ENCODE peak calls at places on chromosomes 6 and 20, in seven cellular contexts. K, C, T, O, L, Z and E are unnamed samples. For H3K4me1 and H3K27me3, the result is how much of the 10 kb centered on the place peaks cover.

GRCh38 chr6:81562169-81562568 is 190.3 kb downstream of the TENT5A start:
- DNase-seq in K (peak), C (no peak), T (peak), O (peak), L (no peak), Z (no peak), E (no peak)

GRCh38 chr6:108616973-108617372 is 56.3 kb downstream of the FOXO3 start:
- DNase-seq in K (no peak), C (no peak), T (peak), O (no peak), L (no peak), Z (no peak), E (no peak)

GRCh38 chr20:51356871-51357270 is 185.6 kb downstream of the NFATC2 start:
- DNase-seq in K (no peak), C (no peak), T (no peak), O (no peak), L (no peak), Z (no peak), E (no peak)

GRCh38 chr20:19070036-19070435 is 142.4 kb upstream of the SLC24A3 start:
- DNase-seq in K (no peak), C (no peak), T (no peak), O (no peak), L (no peak), Z (no peak), E (no peak)

GRCh38 chr20:47493175-47493953 is 8.3 kb upstream of the NCOA3 start:
- DNase-seq in K (peak), C (peak), T (peak), O (peak), L (peak), Z (peak), E (peak)

GRCh38 chr6:16130932-16131387 is 2.1 kb downstream of the MYLIP start:
- DNase-seq in K (no peak), C (no peak), T (peak), O (peak), L (no peak), Z (no peak), E (peak)

GRCh38 chr6:9272671-9273070 is 837.3 kb upstream of the SLC35B3 start:
- DNase-seq in K (no peak), C (no peak), T (peak), O (no peak), L (no peak), Z (no peak), E (no peak)

GRCh38 chr6:5764401-5764955 is 242.2 kb downstream of the NRN1 start:
- DNase-seq in K (no peak), C (no peak), T (peak), O (no peak), L (no peak), Z (no peak), E (peak)

GRCh38 chr20:53660947-53661381 is 67.3 kb upstream of the ZNF217 start:
- DNase-seq in K (no peak), C (no peak), T (peak), O (no peak), L (no peak), Z (no peak), E (no peak)

GRCh38 chr6:84774174-84775158 is 10.1 kb upstream of the TBX18 start:
- DNase-seq in K (no peak), C (peak), T (peak), O (peak), L (peak), Z (no peak), E (no peak)

GRCh38 chr6:170367241-170367640 is 60.7 kb downstream of the FAM120B start:
- DNase-seq in K (no peak), C (no peak), T (no peak), O (no peak), L (no peak), Z (no peak), E (no peak)

GRCh38 chr20:37562695-37563480 is 35.2 kb upstream of the BLCAP start:
- DNase-seq in K (no peak), C (no peak), T (no peak), O (no peak), L (no peak), Z (no peak), E (no peak)

GRCh38 chr6:22583927-22584326 is 14.6 kb downstream of the HDGFL1 start:
- DNase-seq in K (no peak), C (no peak), T (peak), O (no peak), L (no peak), Z (no peak), E (no peak)

GRCh38 chr20:17654649-17655285 is 27.3 kb downstream of the RRBP1 start:
- DNase-seq in K (no peak), C (no peak), T (peak), O (peak), L (peak), Z (peak), E (no peak)

GRCh38 chr6:12288844-12289654 is 1.1 kb upstream of the EDN1 start:
- DNase-seq in K (peak), C (no peak), T (peak), O (peak), L (no peak), Z (peak), E (no peak)

GRCh38 chr6:51098801-51099200 is 280.1 kb downstream of the TFAP2B start:
- DNase-seq in K (no peak), C (no peak), T (no peak), O (no peak), L (no peak), Z (no peak), E (no peak)

GRCh38 chr6:130366011-130366963 is at the start of gene TMEM200A:
- DNase-seq in K (no peak), C (no peak), T (peak), O (peak), L (peak), Z (peak), E (peak)

GRCh38 chr6:135875446-135875845 is 23.9 kb downstream of the PDE7B start:
- DNase-seq in K (no peak), C (no peak), T (no peak), O (no peak), L (no peak), Z (no peak), E (no peak)

GRCh38 chr6:22884441-22884840 is 315.1 kb downstream of the HDGFL1 start:
- DNase-seq in K (no peak), C (no peak), T (no peak), O (no peak), L (no peak), Z (no peak), E (no peak)

GRCh38 chr6:148768646-148769270 is 21.9 kb downstream of the UST start:
- DNase-seq in K (no peak), C (no peak), T (no peak), O (no peak), L (no peak), Z (no peak), E (no peak)

GRCh38 chr6:108914235-108915022 is 66.2 kb downstream of the ARMC2 start:
- DNase-seq in K (peak), C (no peak), T (peak), O (no peak), L (no peak), Z (no peak), E (no peak)

GRCh38 chr20:40689100-40689942 is at the start of gene MAFB:
- DNase-seq in K (no peak), C (peak), T (peak), O (peak), L (peak), Z (peak), E (peak)

GRCh38 chr20:58113706-58114105 is 114.7 kb downstream of the ANKRD60 start:
- DNase-seq in K (no peak), C (no peak), T (no peak), O (no peak), L (no peak), Z (no peak), E (no peak)

GRCh38 chr6:77337392-77337791 is 125.9 kb downstream of the HTR1B start:
- DNase-seq in K (no peak), C (no peak), T (no peak), O (no peak), L (no peak), Z (no peak), E (no peak)

GRCh38 chr6:3296113-3296512 is 37.4 kb downstream of the PSMG4 start:
- DNase-seq in K (no peak), C (peak), T (no peak), O (no peak), L (no peak), Z (no peak), E (no peak)

DNA sequence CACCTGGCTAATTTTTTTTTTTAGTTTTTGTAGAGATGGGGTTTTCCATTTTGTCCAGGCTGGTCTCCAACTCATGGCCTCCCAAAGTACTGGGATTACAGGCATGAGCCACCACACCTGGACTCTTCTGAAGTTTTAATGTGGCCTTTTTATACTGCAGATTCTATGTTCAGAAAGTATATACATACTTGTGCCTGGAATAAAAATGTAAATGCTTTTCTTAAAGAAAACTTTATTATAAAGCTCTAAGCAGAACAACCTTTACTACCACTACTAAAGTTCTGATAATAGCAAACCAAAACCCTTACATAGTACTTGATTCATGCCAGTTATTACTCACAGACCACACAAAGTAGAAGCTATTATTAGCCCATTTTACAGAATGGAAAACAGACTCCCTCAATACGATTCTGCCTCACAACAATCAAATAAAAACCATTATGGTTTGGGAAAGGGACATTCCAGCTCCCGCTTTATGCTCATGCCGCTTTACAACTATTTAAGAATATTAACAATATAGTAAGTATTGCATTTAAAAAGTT is 5.3 kb downstream of the PHIP start:
- DNase-seq in K (no peak), C (no peak), T (no peak), O (no peak), L (no peak), Z (no peak), E (no peak)
- H3K4me1 ChIP-seq in K (under half), C (under half), T (under half), O (under half), L (under half), Z (under half), E (under half)

DNA sequence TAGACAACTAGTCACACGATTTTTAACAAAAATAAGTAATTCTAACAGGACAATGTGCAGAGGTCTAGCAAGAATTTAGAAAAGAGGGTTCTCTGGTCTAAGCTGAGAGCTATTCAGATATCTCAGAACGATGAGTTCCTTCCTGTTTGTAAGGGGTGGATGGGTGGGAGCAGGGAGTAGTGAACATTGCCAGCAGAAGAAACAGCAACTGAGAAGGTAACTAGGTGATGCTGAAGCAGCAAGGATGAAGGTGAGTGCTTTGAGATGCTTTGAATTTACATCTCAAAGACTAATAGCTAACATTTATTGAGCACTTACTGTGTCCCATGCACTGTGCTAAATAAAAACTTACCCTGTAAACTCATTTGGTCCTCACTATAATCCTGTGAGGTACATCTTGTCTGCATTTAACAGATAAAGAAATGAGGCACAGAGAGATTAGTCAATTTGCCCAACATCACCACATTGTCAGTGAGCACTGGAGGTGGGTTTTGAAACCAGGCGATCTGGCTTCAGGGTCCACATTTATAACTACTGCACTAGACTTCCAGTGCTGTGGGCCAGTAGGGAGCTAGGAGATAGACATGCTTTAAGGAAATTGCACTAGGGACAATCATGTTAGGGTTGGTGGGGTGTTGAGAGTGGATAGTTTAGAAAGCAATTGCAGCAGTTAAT is 15.7 kb downstream of the BRD2 start:
- DNase-seq in K (no peak), C (no peak), T (no peak), O (no peak), L (no peak), Z (no peak), E (no peak)
- H3K27me3 ChIP-seq in K (under half), C (under half), T (under half), O (under half), L (under half), Z (under half), E (under half)

DNA sequence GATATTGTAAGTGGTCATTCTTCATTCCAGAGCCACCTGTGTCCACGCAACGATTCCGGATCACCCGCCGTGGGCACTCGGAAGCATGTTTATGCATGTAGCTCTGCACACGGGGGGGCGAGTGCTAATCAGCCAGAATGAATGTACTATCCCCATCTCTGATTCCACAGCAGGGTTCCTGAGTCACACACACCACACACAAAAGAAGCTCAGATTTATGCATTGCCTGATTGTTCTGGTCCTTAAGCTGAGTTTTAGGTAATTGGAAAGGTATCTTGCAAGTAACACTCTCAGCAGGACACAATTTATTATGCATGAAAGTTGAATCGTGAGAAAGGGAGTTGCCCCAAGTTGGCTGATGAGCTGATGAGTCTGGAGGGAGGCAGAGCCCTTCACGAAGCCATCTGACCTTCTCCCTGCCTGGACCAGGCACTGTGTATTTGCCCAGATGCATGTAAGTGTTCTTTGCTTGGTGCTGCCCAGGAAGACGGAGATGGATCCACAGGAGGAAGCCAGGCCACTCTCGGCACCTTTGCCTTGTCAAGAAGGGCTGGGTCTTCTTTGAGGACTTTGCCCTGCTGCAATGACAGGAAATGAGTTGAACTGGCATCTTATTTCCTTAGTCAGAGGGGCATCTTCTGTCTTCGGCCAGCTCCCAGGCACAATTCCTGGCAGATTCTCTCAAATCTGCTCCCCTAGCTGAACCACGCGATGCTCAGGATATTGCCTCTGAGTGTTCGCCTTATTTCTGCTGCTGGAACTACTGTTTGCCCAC is 141.1 kb downstream of the SYNDIG1 start:
- DNase-seq in K (no peak), C (no peak), T (peak), O (no peak), L (no peak), Z (no peak), E (no peak)
- H3K4me1 ChIP-seq in K (under half), C (under half), T (under half), O (under half), L (under half), Z (under half), E (under half)

GRCh38 chr20:43187476-43188233 is 2.1 kb downstream of the PTPRT start:
- DNase-seq in K (peak), C (peak), T (peak), O (peak), L (peak), Z (peak), E (peak)

GRCh38 chr20:43183526-43183925 is 6.2 kb downstream of the PTPRT start:
- DNase-seq in K (no peak), C (no peak), T (no peak), O (no peak), L (no peak), Z (no peak), E (no peak)

GRCh38 chr20:43186312-43186711 is 3.4 kb downstream of the PTPRT start:
- DNase-seq in K (no peak), C (no peak), T (no peak), O (no peak), L (no peak), Z (no peak), E (no peak)

GRCh38 chr20:43188234-43188653 is 1.5 kb downstream of the PTPRT start:
- DNase-seq in K (no peak), C (no peak), T (no peak), O (peak), L (no peak), Z (no peak), E (no peak)

GRCh38 chr20:43185901-43186300 is 3.8 kb downstream of the PTPRT start:
- DNase-seq in K (no peak), C (no peak), T (no peak), O (no peak), L (no peak), Z (no peak), E (no peak)
- H3K27me3 ChIP-seq in K (under half), C (under half), T (under half), O (under half), L (half or more), Z (under half), E (under half)

DNA sequence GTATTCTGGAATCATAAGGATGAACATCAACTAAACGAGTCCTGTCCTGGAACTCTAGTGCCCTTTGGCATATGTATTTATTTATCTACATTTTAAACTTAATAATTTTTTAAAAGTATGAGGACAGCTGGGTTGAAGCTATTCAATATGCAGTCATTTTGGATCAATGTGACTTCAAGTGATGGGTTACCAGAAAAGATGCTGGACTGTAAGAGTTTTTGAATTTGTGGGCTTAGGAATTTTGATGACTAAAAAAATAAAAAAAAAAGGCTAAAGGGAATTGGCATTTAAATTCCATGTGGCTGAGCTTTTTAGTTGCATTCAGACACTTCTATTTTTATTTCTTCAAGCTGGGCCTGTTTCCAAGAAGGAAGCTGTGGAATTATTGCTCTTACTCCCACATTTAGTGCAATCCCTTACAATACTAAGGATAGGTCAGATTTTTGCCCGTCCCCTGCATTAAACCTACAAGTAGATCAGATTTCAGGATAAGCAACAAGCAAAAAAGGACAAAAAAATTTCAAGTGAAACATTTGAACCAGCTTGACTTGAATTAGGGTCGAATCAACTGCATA is 704.2 kb upstream of the CITED2 start:
- DNase-seq in K (no peak), C (no peak), T (peak), O (no peak), L (no peak), Z (no peak), E (no peak)
- H3K4me1 ChIP-seq in K (under half), C (under half), T (half or more), O (under half), L (under half), Z (under half), E (under half)